ENCODE peak calls at places on chromosomes 12 and 14, in six cellular contexts. One of them, this sample, is unnamed.

GRCh38 chr12:105270671-105271255 is 34.8 kb upstream of the APPL2 start:
- DNase-seq in neural progenitor cell: no peak
- DNase-seq in cardiac muscle cell: no peak
- DNase-seq in Calu3: no peak
- DNase-seq in CD8-positive, alpha-beta T cell: no peak
- DNase-seq in mucosa of descending colon: no peak
- DNase-seq in this sample: no peak

GRCh38 chr14:34951286-34951685 is 31.5 kb upstream of the SRP54 start:
- DNase-seq in neural progenitor cell: no peak
- DNase-seq in cardiac muscle cell: peak
- DNase-seq in Calu3: no peak
- DNase-seq in CD8-positive, alpha-beta T cell: no peak
- DNase-seq in mucosa of descending colon: no peak
- DNase-seq in this sample: peak

GRCh38 chr14:53183611-53184010 is 30.5 kb upstream of the DDHD1 start:
- DNase-seq in neural progenitor cell: no peak
- DNase-seq in cardiac muscle cell: peak
- DNase-seq in Calu3: no peak
- DNase-seq in CD8-positive, alpha-beta T cell: no peak
- DNase-seq in mucosa of descending colon: no peak
- DNase-seq in this sample: peak

GRCh38 chr12:57138526-57139272 is 8.7 kb downstream of the LRP1-AS start:
- DNase-seq in neural progenitor cell: no peak
- DNase-seq in cardiac muscle cell: peak
- DNase-seq in Calu3: no peak
- DNase-seq in CD8-positive, alpha-beta T cell: no peak
- DNase-seq in mucosa of descending colon: peak
- DNase-seq in this sample: peak

GRCh38 chr12:117853600-117853999 is 115.2 kb downstream of the KSR2 start:
- DNase-seq in neural progenitor cell: no peak
- DNase-seq in cardiac muscle cell: no peak
- DNase-seq in Calu3: peak
- DNase-seq in CD8-positive, alpha-beta T cell: no peak
- DNase-seq in mucosa of descending colon: no peak
- DNase-seq in this sample: peak

GRCh38 chr12:95230313-95230712 is 12.7 kb downstream of the VEZT start:
- DNase-seq in neural progenitor cell: no peak
- DNase-seq in cardiac muscle cell: no peak
- DNase-seq in Calu3: no peak
- DNase-seq in CD8-positive, alpha-beta T cell: no peak
- DNase-seq in mucosa of descending colon: no peak
- DNase-seq in this sample: no peak

GRCh38 chr12:40622246-40622838 is 69.9 kb upstream of the CNTN1 start:
- DNase-seq in neural progenitor cell: peak
- DNase-seq in cardiac muscle cell: peak
- DNase-seq in Calu3: peak
- DNase-seq in CD8-positive, alpha-beta T cell: no peak
- DNase-seq in mucosa of descending colon: no peak
- DNase-seq in this sample: peak

GRCh38 chr14:42475289-42475688 is 868.6 kb downstream of the LRFN5 start:
- DNase-seq in neural progenitor cell: peak
- DNase-seq in cardiac muscle cell: no peak
- DNase-seq in Calu3: no peak
- DNase-seq in CD8-positive, alpha-beta T cell: no peak
- DNase-seq in mucosa of descending colon: no peak
- DNase-seq in this sample: no peak

GRCh38 chr14:69571879-69572633 is 2.6 kb downstream of the CCDC177 start:
- DNase-seq in neural progenitor cell: no peak
- DNase-seq in cardiac muscle cell: peak
- DNase-seq in Calu3: peak
- DNase-seq in CD8-positive, alpha-beta T cell: no peak
- DNase-seq in mucosa of descending colon: no peak
- DNase-seq in this sample: no peak

GRCh38 chr14:33679461-33680225 is 271.2 kb downstream of the EGLN3 start:
- DNase-seq in neural progenitor cell: no peak
- DNase-seq in cardiac muscle cell: peak
- DNase-seq in Calu3: no peak
- DNase-seq in CD8-positive, alpha-beta T cell: no peak
- DNase-seq in mucosa of descending colon: no peak
- DNase-seq in this sample: peak

GRCh38 chr12:120261951-120262851 is 3.3 kb downstream of the PXN start:
- DNase-seq in neural progenitor cell: no peak
- DNase-seq in cardiac muscle cell: no peak
- DNase-seq in Calu3: peak
- DNase-seq in CD8-positive, alpha-beta T cell: no peak
- DNase-seq in mucosa of descending colon: no peak
- DNase-seq in this sample: no peak

GRCh38 chr14:77125275-77126073 is 16.1 kb downstream of the ZDHHC22 start:
- DNase-seq in neural progenitor cell: peak
- DNase-seq in cardiac muscle cell: no peak
- DNase-seq in Calu3: no peak
- DNase-seq in CD8-positive, alpha-beta T cell: no peak
- DNase-seq in mucosa of descending colon: no peak
- DNase-seq in this sample: no peak

GRCh38 chr14:69151458-69152180 is 1.3 kb downstream of the DCAF5 start:
- DNase-seq in neural progenitor cell: peak
- DNase-seq in cardiac muscle cell: peak
- DNase-seq in Calu3: peak
- DNase-seq in CD8-positive, alpha-beta T cell: peak
- DNase-seq in mucosa of descending colon: peak
- DNase-seq in this sample: peak

GRCh38 chr12:88362439-88362838 is 217.8 kb downstream of the KITLG start:
- DNase-seq in neural progenitor cell: no peak
- DNase-seq in cardiac muscle cell: peak
- DNase-seq in Calu3: no peak
- DNase-seq in CD8-positive, alpha-beta T cell: no peak
- DNase-seq in mucosa of descending colon: no peak
- DNase-seq in this sample: peak

GRCh38 chr12:90010089-90010488 is 301.5 kb upstream of the ATP2B1 start:
- DNase-seq in neural progenitor cell: peak
- DNase-seq in cardiac muscle cell: no peak
- DNase-seq in Calu3: no peak
- DNase-seq in CD8-positive, alpha-beta T cell: no peak
- DNase-seq in mucosa of descending colon: no peak
- DNase-seq in this sample: no peak

GRCh38 chr14:93035917-93036651 is 79.6 kb downstream of the ITPK1 start:
- DNase-seq in neural progenitor cell: peak
- DNase-seq in cardiac muscle cell: peak
- DNase-seq in Calu3: peak
- DNase-seq in CD8-positive, alpha-beta T cell: no peak
- DNase-seq in mucosa of descending colon: peak
- DNase-seq in this sample: peak

GRCh38 chr14:51643137-51643536 is 8.6 kb upstream of the FRMD6 start:
- DNase-seq in neural progenitor cell: no peak
- DNase-seq in cardiac muscle cell: no peak
- DNase-seq in Calu3: no peak
- DNase-seq in CD8-positive, alpha-beta T cell: no peak
- DNase-seq in mucosa of descending colon: no peak
- DNase-seq in this sample: peak

GRCh38 chr12:43981726-43982125 is 145.8 kb downstream of the TMEM117 start:
- DNase-seq in neural progenitor cell: no peak
- DNase-seq in cardiac muscle cell: no peak
- DNase-seq in Calu3: no peak
- DNase-seq in CD8-positive, alpha-beta T cell: no peak
- DNase-seq in mucosa of descending colon: no peak
- DNase-seq in this sample: no peak

GRCh38 chr12:113071427-113072112 is 15.0 kb downstream of the DTX1 start:
- DNase-seq in neural progenitor cell: peak
- DNase-seq in cardiac muscle cell: no peak
- DNase-seq in Calu3: no peak
- DNase-seq in CD8-positive, alpha-beta T cell: no peak
- DNase-seq in mucosa of descending colon: no peak
- DNase-seq in this sample: no peak

GRCh38 chr12:119594772-119595445 is 1.3 kb downstream of the TMEM233 start:
- DNase-seq in neural progenitor cell: peak
- DNase-seq in cardiac muscle cell: peak
- DNase-seq in Calu3: peak
- DNase-seq in CD8-positive, alpha-beta T cell: no peak
- DNase-seq in mucosa of descending colon: no peak
- DNase-seq in this sample: no peak

GRCh38 chr12:131218291-131219172 is 264.8 kb downstream of the ADGRD1 start:
- DNase-seq in neural progenitor cell: peak
- DNase-seq in cardiac muscle cell: no peak
- DNase-seq in Calu3: peak
- DNase-seq in CD8-positive, alpha-beta T cell: no peak
- DNase-seq in mucosa of descending colon: no peak
- DNase-seq in this sample: no peak

GRCh38 chr14:71212093-71212492 is 304.8 kb downstream of the PCNX1 start:
- DNase-seq in neural progenitor cell: no peak
- DNase-seq in cardiac muscle cell: no peak
- DNase-seq in Calu3: no peak
- DNase-seq in CD8-positive, alpha-beta T cell: no peak
- DNase-seq in mucosa of descending colon: no peak
- DNase-seq in this sample: no peak

GRCh38 chr12:23941780-23942179 is 7.7 kb downstream of the SOX5 start:
- DNase-seq in neural progenitor cell: no peak
- DNase-seq in cardiac muscle cell: no peak
- DNase-seq in Calu3: no peak
- DNase-seq in CD8-positive, alpha-beta T cell: no peak
- DNase-seq in mucosa of descending colon: no peak
- DNase-seq in this sample: no peak

GRCh38 chr12:8947737-8948136 is 1.7 kb downstream of the M6PR start:
- DNase-seq in neural progenitor cell: no peak
- DNase-seq in cardiac muscle cell: no peak
- DNase-seq in Calu3: no peak
- DNase-seq in CD8-positive, alpha-beta T cell: no peak
- DNase-seq in mucosa of descending colon: no peak
- DNase-seq in this sample: no peak

GRCh38 chr14:33285902-33286700 is 347.4 kb downstream of the NPAS3 start:
- DNase-seq in neural progenitor cell: no peak
- DNase-seq in cardiac muscle cell: no peak
- DNase-seq in Calu3: no peak
- DNase-seq in CD8-positive, alpha-beta T cell: no peak
- DNase-seq in mucosa of descending colon: no peak
- DNase-seq in this sample: no peak

GRCh38 chr14:89025581-89026236 is 201.3 kb downstream of the TTC8 start:
- DNase-seq in neural progenitor cell: no peak
- DNase-seq in cardiac muscle cell: peak
- DNase-seq in Calu3: no peak
- DNase-seq in CD8-positive, alpha-beta T cell: no peak
- DNase-seq in mucosa of descending colon: peak
- DNase-seq in this sample: peak

GRCh38 chr12:81644503-81644902 is 114.6 kb downstream of the PPFIA2 start:
- DNase-seq in neural progenitor cell: peak
- DNase-seq in cardiac muscle cell: peak
- DNase-seq in Calu3: peak
- DNase-seq in CD8-positive, alpha-beta T cell: no peak
- DNase-seq in mucosa of descending colon: no peak
- DNase-seq in this sample: peak

GRCh38 chr12:107339932-107340331 is 246.6 kb upstream of the CRY1 start:
- DNase-seq in neural progenitor cell: no peak
- DNase-seq in cardiac muscle cell: no peak
- DNase-seq in Calu3: no peak
- DNase-seq in CD8-positive, alpha-beta T cell: no peak
- DNase-seq in mucosa of descending colon: no peak
- DNase-seq in this sample: no peak

GRCh38 chr12:89737000-89737399 is 28.4 kb upstream of the ATP2B1 start:
- DNase-seq in neural progenitor cell: no peak
- DNase-seq in cardiac muscle cell: no peak
- DNase-seq in Calu3: no peak
- DNase-seq in CD8-positive, alpha-beta T cell: no peak
- DNase-seq in mucosa of descending colon: no peak
- DNase-seq in this sample: no peak

GRCh38 chr14:29536886-29537511 is 390.6 kb downstream of the PRKD1 start:
- DNase-seq in neural progenitor cell: no peak
- DNase-seq in cardiac muscle cell: peak
- DNase-seq in Calu3: peak
- DNase-seq in CD8-positive, alpha-beta T cell: no peak
- DNase-seq in mucosa of descending colon: no peak
- DNase-seq in this sample: peak
- TF ChIP-seq CTCF in neural progenitor cell: peak
- TF ChIP-seq CTCF in cardiac muscle cell: peak
- TF ChIP-seq CTCF in Calu3: peak
- TF ChIP-seq CTCF in CD8-positive, alpha-beta T cell: no peak
- TF ChIP-seq CTCF in mucosa of descending colon: no peak
- TF ChIP-seq CTCF in this sample: peak

DNA sequence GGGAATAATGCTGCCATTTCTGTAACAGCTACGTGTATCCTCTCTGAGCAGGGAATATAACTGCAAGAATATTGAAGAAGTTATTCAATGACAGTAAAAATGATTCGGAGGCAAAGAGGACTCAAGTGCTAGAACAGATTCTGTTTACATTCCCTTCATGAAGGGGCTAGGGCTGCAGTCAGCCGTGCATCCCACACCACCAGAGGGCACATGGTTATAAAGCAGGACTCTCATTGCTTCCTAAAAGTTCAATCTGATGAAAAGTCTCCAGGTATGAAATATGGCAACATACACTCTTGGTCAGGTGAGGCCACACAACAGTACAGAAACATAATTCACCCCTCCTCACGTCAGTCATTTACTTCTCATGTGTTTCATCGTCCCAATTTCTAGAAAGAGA is 34.0 kb downstream of the TCHP start:
- DNase-seq in neural progenitor cell: no peak
- DNase-seq in cardiac muscle cell: peak
- DNase-seq in Calu3: peak
- DNase-seq in CD8-positive, alpha-beta T cell: no peak
- DNase-seq in mucosa of descending colon: no peak
- DNase-seq in this sample: no peak
- TF ChIP-seq CTCF in neural progenitor cell: peak
- TF ChIP-seq CTCF in cardiac muscle cell: peak
- TF ChIP-seq CTCF in Calu3: no peak
- TF ChIP-seq CTCF in CD8-positive, alpha-beta T cell: no peak
- TF ChIP-seq CTCF in mucosa of descending colon: no peak
- TF ChIP-seq CTCF in this sample: peak

DNA sequence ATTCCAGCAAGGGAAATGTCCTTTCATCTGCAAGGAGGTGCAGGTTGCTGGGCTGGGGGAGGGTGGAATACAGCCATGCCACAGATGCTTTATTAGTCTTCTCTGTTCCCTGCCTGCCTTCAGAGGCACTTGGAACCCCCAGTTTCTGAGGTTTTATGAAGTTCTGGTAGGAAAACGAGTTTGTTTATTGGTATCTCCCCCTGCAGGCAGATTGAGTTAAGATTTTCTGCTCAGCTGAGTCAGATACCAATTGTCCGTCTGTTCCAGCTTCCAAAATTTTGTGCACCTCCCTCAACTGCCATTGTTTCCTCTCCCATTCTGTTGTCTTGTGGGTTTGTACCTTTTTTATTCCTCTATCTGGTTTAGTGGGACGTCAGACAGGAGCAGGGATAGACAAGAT is 155.6 kb downstream of the ETV6 start:
- DNase-seq in neural progenitor cell: no peak
- DNase-seq in cardiac muscle cell: no peak
- DNase-seq in Calu3: no peak
- DNase-seq in CD8-positive, alpha-beta T cell: no peak
- DNase-seq in mucosa of descending colon: no peak
- DNase-seq in this sample: no peak
- TF ChIP-seq CTCF in neural progenitor cell: no peak
- TF ChIP-seq CTCF in cardiac muscle cell: no peak
- TF ChIP-seq CTCF in Calu3: no peak
- TF ChIP-seq CTCF in CD8-positive, alpha-beta T cell: no peak
- TF ChIP-seq CTCF in mucosa of descending colon: no peak
- TF ChIP-seq CTCF in this sample: peak

DNA sequence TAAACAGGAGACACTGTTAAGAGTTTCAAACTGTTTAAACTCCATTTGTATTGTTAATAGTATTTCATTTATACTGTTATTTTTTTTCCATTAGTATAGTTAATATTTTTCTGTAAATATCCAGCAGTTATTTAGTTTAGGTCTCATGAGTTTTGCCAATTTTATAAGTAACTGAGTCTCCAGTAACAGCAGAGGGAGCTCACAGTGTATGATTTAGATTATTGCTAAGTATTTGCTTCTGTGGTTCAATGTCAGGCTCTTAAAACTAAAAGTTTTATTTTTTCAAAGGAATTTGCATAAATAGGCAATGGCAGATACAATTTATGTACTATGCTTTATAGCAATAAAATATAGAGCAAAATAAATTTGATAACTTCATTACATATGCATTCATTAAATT is 209.7 kb downstream of the ATXN7L3B start:
- DNase-seq in neural progenitor cell: no peak
- DNase-seq in cardiac muscle cell: no peak
- DNase-seq in Calu3: peak
- DNase-seq in CD8-positive, alpha-beta T cell: no peak
- DNase-seq in mucosa of descending colon: no peak
- DNase-seq in this sample: peak
- TF ChIP-seq CTCF in neural progenitor cell: no peak
- TF ChIP-seq CTCF in cardiac muscle cell: no peak
- TF ChIP-seq CTCF in Calu3: no peak
- TF ChIP-seq CTCF in CD8-positive, alpha-beta T cell: no peak
- TF ChIP-seq CTCF in mucosa of descending colon: no peak
- TF ChIP-seq CTCF in this sample: no peak

This sample was measured in fibroblast of mammary gland.